ENCODE peak calls at places on chromosomes 7 and 10, in five cellular contexts. Q, U, N, R and J are unnamed samples.

GRCh38 chr10:107442035-107442505 is 277.6 kb upstream of the SORCS1 start:
- DNase-seq in N (no peak), R (no peak), U (no peak), Q (no peak), J (peak)

GRCh38 chr7:95933618-95934017 is 161.3 kb downstream of the DYNC1I1 start:
- DNase-seq in R (no peak), N (no peak), U (no peak), Q (no peak), J (no peak)

GRCh38 chr7:74476546-74477095 is 22.9 kb downstream of the GTF2IRD1 start:
- DNase-seq in U (no peak), R (no peak), N (no peak), Q (no peak), J (peak)

GRCh38 chr10:118873080-118873737 is 118.4 kb upstream of the CACUL1 start:
- DNase-seq in N (no peak), R (no peak), U (no peak), Q (no peak), J (peak)

GRCh38 chr10:78763651-78764395 is 304.9 kb upstream of the ZMIZ1 start:
- DNase-seq in N (no peak), U (no peak), Q (no peak), R (no peak), J (no peak)

GRCh38 chr10:3668276-3668960 is 116.6 kb downstream of the KLF6 start:
- DNase-seq in R (peak), U (no peak), N (peak), Q (peak), J (no peak)

GRCh38 chr10:30386801-30387588 is 37.9 kb upstream of the MTPAP start:
- DNase-seq in U (no peak), Q (no peak), R (no peak), N (no peak), J (peak)

GRCh38 chr7:82755705-82756551 is 312.4 kb upstream of the CACNA2D1 start:
- DNase-seq in Q (no peak), U (no peak), N (no peak), R (no peak), J (peak)

GRCh38 chr10:124534231-124534798 is 72.7 kb downstream of the LHPP start:
- DNase-seq in N (peak), R (peak), Q (no peak), U (no peak), J (no peak)

GRCh38 chr10:73999703-74000102 is 1.8 kb downstream of the VCL start:
- DNase-seq in R (peak), N (no peak), Q (peak), U (no peak), J (peak)

GRCh38 chr10:101301111-101301731 is 52.7 kb upstream of the BTRC start:
- DNase-seq in U (peak), N (peak), R (peak), Q (peak), J (peak)

GRCh38 chr10:118259288-118259906 is 82.7 kb downstream of the FAM204A start:
- DNase-seq in R (peak), N (peak), U (peak), Q (peak), J (peak)

GRCh38 chr7:155964543-155964942 is 152.3 kb upstream of the SHH start:
- DNase-seq in R (no peak), Q (no peak), U (peak), N (no peak), J (no peak)

GRCh38 chr10:108393111-108393510 is 1228.6 kb upstream of the SORCS1 start:
- DNase-seq in N (no peak), R (no peak), U (no peak), Q (no peak), J (peak)

DNA sequence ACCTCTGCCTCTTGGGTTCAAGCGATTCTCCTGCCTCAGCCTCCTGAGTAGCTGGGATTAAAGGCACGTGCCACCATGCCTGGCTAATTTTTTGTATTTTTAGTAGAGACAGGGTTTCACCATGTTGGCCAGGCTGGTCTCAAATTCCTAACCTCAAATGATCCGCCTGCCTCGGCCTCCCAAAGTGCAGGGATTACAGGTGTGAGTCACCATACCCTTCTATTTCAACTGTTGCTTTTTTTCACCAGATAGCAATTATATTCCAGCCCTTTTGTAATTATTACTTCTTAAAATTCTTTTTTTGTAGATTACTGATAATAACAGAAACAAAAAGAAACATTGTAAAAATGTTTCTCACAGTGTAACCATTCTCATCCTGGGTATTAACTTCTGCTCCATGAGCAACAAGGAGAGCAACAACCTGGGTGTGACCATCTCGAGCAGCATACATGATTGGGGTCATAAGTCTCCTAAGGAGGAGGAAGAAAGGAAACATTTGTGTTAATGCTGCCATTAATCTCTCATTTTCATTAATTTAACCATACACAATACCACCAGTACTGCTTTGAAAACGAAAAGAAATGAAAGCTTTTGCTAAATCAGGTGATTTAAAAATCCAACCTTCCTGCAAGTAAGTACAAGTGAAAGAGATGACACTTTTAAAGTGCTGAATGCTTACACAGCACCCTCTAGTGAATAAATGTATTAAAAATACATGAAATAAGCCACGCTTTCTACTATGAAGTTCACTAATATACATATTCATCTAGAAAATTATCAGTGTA is 41.8 kb downstream of the ASZ1 start:
- DNase-seq in R (no peak), N (peak), U (peak), Q (peak), J (peak)
- TF ChIP-seq EZH2phosphoT487 in R (no peak), N (no peak), U (no peak), Q (no peak), J (no peak)

GRCh38 chr10:11245510-11245909 is 227.8 kb downstream of the CELF2 start:
- DNase-seq in N (no peak), Q (peak), R (no peak), U (no peak), J (no peak)
- TF ChIP-seq EZH2phosphoT487 in N (no peak), Q (no peak), R (no peak), U (no peak), J (no peak)

GRCh38 chr10:120940299-120940900 is 89.2 kb downstream of the WDR11 start:
- DNase-seq in Q (peak), N (peak), R (peak), U (no peak), J (no peak)
- TF ChIP-seq EZH2phosphoT487 in Q (no peak), N (no peak), R (no peak), U (no peak), J (no peak)

GRCh38 chr7:94350729-94351128 is 44.0 kb upstream of the COL1A2 start:
- DNase-seq in N (no peak), R (no peak), Q (peak), U (no peak), J (no peak)

GRCh38 chr7:94345907-94346306 is 48.8 kb upstream of the COL1A2 start:
- DNase-seq in U (no peak), N (no peak), R (no peak), Q (no peak), J (no peak)

GRCh38 chr7:94348142-94348541 is 46.6 kb upstream of the COL1A2 start:
- DNase-seq in U (no peak), Q (peak), N (no peak), R (no peak), J (no peak)

GRCh38 chr7:94338921-94339371 is 55.7 kb upstream of the COL1A2 start:
- DNase-seq in Q (no peak), U (no peak), R (no peak), N (no peak), J (peak)

DNA sequence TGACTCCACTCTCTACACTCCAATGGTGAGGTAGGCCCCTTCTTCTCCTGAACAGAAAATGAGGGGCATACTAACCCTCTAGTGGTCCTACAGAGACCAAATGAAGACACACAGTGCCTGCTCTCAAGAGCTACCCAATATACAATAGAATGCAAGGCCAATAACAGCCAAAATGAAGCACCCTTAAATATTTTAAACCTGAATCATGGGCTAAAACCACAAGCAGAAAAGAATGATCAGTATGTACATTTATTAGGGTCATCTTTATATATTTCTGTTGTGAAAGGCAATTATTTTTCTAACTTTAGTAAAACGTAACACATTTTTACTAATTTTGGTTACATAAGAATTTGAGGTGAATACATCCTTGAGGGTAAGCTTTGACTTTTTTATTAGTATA is 49.9 kb upstream of the COL1A2 start:
- DNase-seq in U (no peak), N (no peak), R (no peak), Q (no peak), J (peak)
- TF ChIP-seq EZH2phosphoT487 in U (no peak), N (no peak), R (no peak), Q (no peak), J (no peak)

GRCh38 chr7:40551685-40552576 is 417.1 kb downstream of the SUGCT start:
- DNase-seq in R (no peak), Q (peak), N (no peak), U (no peak), J (peak)
- TF ChIP-seq EZH2phosphoT487 in R (no peak), Q (no peak), N (no peak), U (no peak), J (no peak)

GRCh38 chr7:128236924-128237586 is 4.0 kb upstream of the LEP start:
- DNase-seq in Q (no peak), N (peak), R (no peak), U (no peak), J (peak)
- TF ChIP-seq EZH2phosphoT487 in Q (no peak), N (no peak), R (no peak), U (no peak), J (no peak)

GRCh38 chr10:129494740-129495139 is 27.7 kb downstream of the MGMT start:
- DNase-seq in Q (no peak), R (peak), U (no peak), N (no peak), J (no peak)

GRCh38 chr10:129498680-129499079 is 31.6 kb downstream of the MGMT start:
- DNase-seq in R (no peak), U (no peak), N (no peak), Q (no peak), J (no peak)

GRCh38 chr10:129496995-129497394 is 30.0 kb downstream of the MGMT start:
- DNase-seq in Q (no peak), U (no peak), R (no peak), N (no peak), J (no peak)

GRCh38 chr10:129494176-129494575 is 27.1 kb downstream of the MGMT start:
- DNase-seq in Q (no peak), N (no peak), R (no peak), U (no peak), J (no peak)

DNA sequence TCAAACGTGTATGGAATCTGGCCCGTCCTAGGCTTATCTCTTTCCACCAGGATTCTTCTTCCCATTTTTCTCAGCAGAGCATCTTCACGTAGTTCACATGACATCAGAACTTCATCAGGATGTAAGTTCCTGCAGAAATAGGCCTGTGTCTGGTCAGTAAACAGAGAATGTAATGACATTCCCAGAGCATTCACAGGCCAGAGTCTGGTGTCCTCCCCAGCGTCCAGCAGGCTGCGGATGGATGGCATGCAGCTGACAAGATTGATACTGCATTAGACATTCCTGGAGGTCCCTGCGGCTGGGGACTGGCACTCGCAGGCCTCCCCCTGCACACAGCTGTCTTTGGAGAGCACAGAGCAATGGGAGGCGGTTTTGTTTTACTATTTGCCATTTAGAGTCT is 28.7 kb downstream of the MGMT start:
- DNase-seq in U (no peak), N (no peak), R (peak), Q (no peak), J (no peak)
- TF ChIP-seq EZH2phosphoT487 in U (no peak), N (no peak), R (no peak), Q (no peak), J (no peak)

GRCh38 chr10:116712499-116712898 is 29.9 kb downstream of the HSPA12A start:
- DNase-seq in Q (no peak), N (no peak), R (no peak), U (no peak), J (no peak)
- TF ChIP-seq EZH2phosphoT487 in Q (no peak), N (no peak), R (no peak), U (no peak), J (no peak)

DNA sequence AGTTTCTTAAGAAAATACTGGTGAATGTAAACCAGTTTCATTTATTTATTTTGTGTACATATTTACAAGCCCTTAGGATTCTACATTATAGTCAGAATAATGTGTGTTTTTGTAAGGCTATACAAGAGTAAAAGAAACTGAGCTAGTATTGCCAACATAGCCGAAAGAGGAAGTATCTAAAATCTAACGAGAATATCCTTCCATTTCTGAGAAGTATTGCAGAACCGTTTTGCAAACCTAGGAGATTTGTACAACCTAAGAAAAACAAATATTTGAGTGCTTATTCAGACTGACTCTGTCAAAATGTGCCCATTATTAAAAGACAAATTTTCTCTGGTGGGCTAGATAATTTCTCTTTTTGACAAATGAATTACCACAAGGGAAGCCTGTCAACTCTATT is 434.4 kb upstream of the SEMA3D start:
- DNase-seq in U (no peak), Q (no peak), N (no peak), R (no peak), J (no peak)
- TF ChIP-seq EZH2phosphoT487 in U (no peak), Q (no peak), N (no peak), R (no peak), J (no peak)